ENCODE peak calls at places on chromosomes 11 and 22, in seven cellular contexts. B is uterus, Z is esophagus squamous epithelium, R is GM13977, C is fibroblast of pulmonary artery, P is HL-60, L is hepatocyte. F is an unnamed sample.

GRCh38 chr11:83044958-83045712 is 26.6 kb downstream of the RAB30 start:
- DNase-seq in B (no peak), Z (no peak), R (peak), C (peak), P (no peak), L (no peak), F (peak)

GRCh38 chr11:119180729-119181676 is 4.3 kb upstream of the NHERF4 start:
- DNase-seq in B (no peak), Z (no peak), R (no peak), C (no peak), P (no peak), L (no peak), F (no peak)

GRCh38 chr11:61569701-61570100 is 11.2 kb downstream of the SYT7 start:
- DNase-seq in B (no peak), Z (no peak), R (no peak), C (no peak), P (no peak), L (no peak), F (no peak)

GRCh38 chr11:35363246-35364100 is 55.9 kb downstream of the SLC1A2 start:
- DNase-seq in B (peak), Z (no peak), R (no peak), C (no peak), P (no peak), L (no peak), F (peak)

GRCh38 chr11:14969922-14970323 is 2.2 kb downstream of the CALCA start:
- DNase-seq in B (no peak), Z (no peak), R (no peak), C (peak), P (peak), L (peak), F (peak)

GRCh38 chr11:108431997-108432396 is 35.3 kb downstream of the C11orf65 start:
- DNase-seq in B (no peak), Z (no peak), R (no peak), C (no peak), P (no peak), L (no peak), F (no peak)

GRCh38 chr11:33375688-33376311 is 118.6 kb downstream of the HIPK3 start:
- DNase-seq in B (no peak), Z (no peak), R (peak), C (peak), P (no peak), L (peak), F (no peak)

GRCh38 chr11:74269161-74269809 is 42.2 kb downstream of the P4HA3 start:
- DNase-seq in B (no peak), Z (no peak), R (no peak), C (peak), P (no peak), L (peak), F (peak)

GRCh38 chr22:46456818-46457163 is 80.6 kb downstream of the CELSR1 start:
- DNase-seq in B (no peak), Z (no peak), R (no peak), C (no peak), P (no peak), L (no peak), F (no peak)

GRCh38 chr11:60680455-60681119 is 18.8 kb upstream of the MS4A8 start:
- DNase-seq in B (no peak), Z (no peak), R (no peak), C (no peak), P (no peak), L (no peak), F (no peak)

GRCh38 chr11:105935791-105936190 is 86.2 kb downstream of the MSANTD4 start:
- DNase-seq in B (no peak), Z (no peak), R (no peak), C (peak), P (no peak), L (no peak), F (peak)

GRCh38 chr22:50058338-50059184 is 463 bp upstream of the TTLL8 start:
- DNase-seq in B (no peak), Z (no peak), R (no peak), C (no peak), P (no peak), L (no peak), F (no peak)
- TF ChIP-seq CTCF in B (peak), Z (no peak), R (no peak), C (no peak), P (no peak), L (no peak), F (no peak)

GRCh38 chr22:22460060-22460459 is 48.5 kb downstream of the ZNF280B start:
- DNase-seq in B (no peak), Z (no peak), R (no peak), C (no peak), P (no peak), L (no peak), F (no peak)

GRCh38 chr22:22461583-22461982 is 47.0 kb downstream of the ZNF280B start:
- DNase-seq in B (no peak), Z (no peak), R (no peak), C (no peak), P (no peak), L (no peak), F (no peak)

GRCh38 chr22:22458896-22459588 is 49.5 kb downstream of the ZNF280B start:
- DNase-seq in B (no peak), Z (no peak), R (no peak), C (no peak), P (no peak), L (no peak), F (no peak)

GRCh38 chr22:22461111-22461510 is 47.4 kb downstream of the ZNF280B start:
- DNase-seq in B (no peak), Z (no peak), R (no peak), C (no peak), P (no peak), L (no peak), F (no peak)

DNA sequence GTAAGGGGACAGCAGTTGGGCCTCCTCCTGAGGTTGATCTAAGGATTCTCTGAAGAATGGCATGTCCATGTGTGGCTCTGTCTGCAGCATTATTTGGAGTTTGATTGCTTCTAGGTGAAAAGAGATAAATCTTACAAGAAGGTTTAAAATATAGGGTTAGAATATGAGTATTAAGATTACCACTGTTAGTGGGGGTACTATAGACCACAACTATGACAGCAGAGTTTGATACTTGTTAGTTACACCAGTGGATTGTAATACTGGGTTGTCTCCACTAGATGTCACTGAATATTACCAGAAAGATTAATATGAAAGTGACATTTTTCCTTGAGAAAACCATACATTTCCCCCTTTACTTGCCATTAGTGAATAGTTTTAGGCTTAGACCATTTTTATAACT is 47.9 kb downstream of the ZNF280B start:
- DNase-seq in B (no peak), Z (no peak), R (no peak), C (peak), P (no peak), L (peak), F (peak)
- TF ChIP-seq CTCF in B (no peak), Z (no peak), R (no peak), C (peak), P (peak), L (peak), F (peak)

GRCh38 chr22:29314537-29315285 is 786 bp downstream of the RASL10A start:
- DNase-seq in B (no peak), Z (no peak), R (no peak), C (no peak), P (no peak), L (no peak), F (no peak)

GRCh38 chr22:29311468-29312217 is 3.9 kb downstream of the RASL10A start:
- DNase-seq in B (no peak), Z (no peak), R (no peak), C (no peak), P (no peak), L (no peak), F (no peak)

GRCh38 chr22:29314074-29314473 is 1.4 kb downstream of the RASL10A start:
- DNase-seq in B (no peak), Z (no peak), R (no peak), C (no peak), P (no peak), L (no peak), F (no peak)

GRCh38 chr22:29312218-29313125 is 3.0 kb downstream of the RASL10A start:
- DNase-seq in B (no peak), Z (no peak), R (no peak), C (no peak), P (no peak), L (no peak), F (no peak)

DNA sequence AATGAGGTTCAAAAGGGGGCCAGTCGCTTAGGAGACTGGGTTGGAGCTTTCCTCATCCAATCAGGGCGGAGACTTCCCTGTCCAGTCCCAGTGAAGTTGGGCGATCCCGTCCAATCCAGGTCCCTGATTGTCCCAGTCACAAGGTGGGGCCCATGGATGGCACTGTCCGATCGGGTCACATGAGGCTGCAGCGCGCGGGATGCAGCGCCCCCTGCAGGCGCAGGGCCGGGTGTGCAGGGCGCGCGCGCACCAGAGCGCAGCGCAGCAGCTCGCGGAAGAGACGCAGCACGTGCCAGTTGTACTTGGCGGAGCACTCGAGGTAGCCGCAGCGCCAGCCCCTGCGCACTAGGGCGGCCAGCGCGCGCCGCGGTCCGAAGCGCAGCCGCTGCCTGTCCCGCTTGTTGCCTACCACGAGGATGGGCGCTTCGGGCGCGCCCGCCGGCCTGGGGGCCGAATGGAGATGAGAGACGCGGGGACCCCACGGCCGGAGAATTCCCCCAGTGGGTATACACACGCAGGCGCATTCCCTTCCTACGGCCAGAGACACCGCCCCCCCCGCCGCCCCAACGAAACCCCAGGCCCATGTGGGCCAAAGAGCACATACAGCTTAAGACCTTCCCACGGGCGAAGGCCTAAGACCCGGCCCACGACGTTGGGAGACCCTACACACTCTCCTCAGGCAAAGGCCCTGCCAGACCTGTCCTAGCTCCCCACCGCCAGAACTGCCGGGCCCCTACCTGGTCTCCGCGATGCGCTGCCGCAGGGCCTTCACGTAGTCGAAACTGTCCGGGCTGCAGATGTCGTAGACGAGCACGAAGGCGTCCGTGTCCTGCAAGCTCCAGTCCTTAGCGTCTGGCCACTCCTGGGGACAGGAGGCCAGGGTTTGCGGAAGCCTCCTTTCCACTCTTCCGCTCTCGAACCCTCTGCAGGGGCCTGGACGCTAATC is 2.1 kb downstream of the RASL10A start:
- DNase-seq in B (no peak), Z (no peak), R (peak), C (peak), P (peak), L (no peak), F (no peak)
- TF ChIP-seq CTCF in B (peak), Z (peak), R (peak), C (peak), P (peak), L (peak), F (peak)

GRCh38 chr11:107076832-107077231 is 58.6 kb upstream of the GUCY1A2 start:
- DNase-seq in B (no peak), Z (no peak), R (no peak), C (no peak), P (no peak), L (no peak), F (no peak)

DNA sequence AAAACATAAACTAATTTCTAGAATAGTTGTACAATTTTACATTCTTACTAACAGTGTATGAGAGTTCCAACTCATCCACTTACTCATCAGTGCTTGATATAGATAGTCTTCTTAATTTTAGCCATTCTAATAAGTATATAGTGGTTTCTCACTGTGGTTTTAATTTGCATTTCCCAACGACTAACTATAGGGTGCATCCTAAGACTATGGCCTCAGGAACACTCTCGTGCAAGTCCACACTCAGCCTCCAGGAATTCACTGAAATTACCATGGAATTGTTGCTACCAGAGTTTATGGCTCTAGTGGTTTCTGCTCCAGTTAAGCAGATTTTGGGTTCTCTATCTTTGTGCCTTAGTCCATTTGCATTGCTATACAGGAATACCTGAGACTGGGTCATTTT is 60.1 kb upstream of the GUCY1A2 start:
- DNase-seq in B (no peak), Z (no peak), R (no peak), C (no peak), P (no peak), L (no peak), F (peak)
- TF ChIP-seq CTCF in B (no peak), Z (no peak), R (no peak), C (no peak), P (no peak), L (no peak), F (no peak)

GRCh38 chr11:2698386-2699184 is 1.2 kb downstream of the KCNQ1OT1 start:
- DNase-seq in B (peak), Z (no peak), R (no peak), C (no peak), P (no peak), L (no peak), F (no peak)
- TF ChIP-seq CTCF in B (no peak), Z (no peak), R (peak), C (no peak), P (no peak), L (no peak), F (no peak)

DNA sequence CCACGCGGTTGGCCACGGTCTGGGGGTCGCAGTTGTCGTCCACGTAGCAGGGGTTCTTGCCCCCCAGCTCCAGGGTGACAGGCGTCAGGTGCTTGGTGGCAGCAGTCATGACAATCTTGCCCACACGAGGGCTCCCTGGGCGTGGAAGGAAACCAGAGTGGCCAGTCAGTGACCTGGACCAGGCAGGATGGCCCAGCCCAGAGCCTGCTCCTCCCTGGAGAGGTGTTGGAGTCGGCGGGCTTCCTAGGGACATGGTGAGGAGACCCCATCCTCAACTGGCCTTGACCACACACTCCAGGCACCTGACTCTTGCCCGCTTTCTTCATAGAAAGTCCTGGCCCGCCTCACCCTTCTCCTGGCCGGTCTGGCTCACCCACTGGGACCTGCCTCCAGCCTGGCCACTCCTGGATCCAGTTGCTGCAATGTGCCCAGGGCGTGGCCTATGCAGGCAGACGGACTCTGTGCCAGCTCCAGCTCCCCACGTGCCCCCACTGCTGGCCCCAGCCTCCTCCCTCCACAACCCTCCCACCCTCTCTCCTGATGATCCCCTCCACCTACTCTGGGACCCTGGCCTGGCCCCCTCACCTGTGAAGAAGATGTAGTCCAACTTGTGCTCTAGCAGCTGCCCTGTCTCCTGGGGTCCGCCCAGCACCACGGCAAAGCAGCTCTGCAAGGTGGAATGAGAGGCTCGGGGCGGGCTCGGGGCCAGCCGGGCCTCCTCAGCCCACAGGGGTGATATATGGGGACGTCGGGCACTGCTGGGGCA is 8.7 kb downstream of the ALDH3B2 start:
- DNase-seq in B (no peak), Z (no peak), R (peak), C (no peak), P (no peak), L (peak), F (peak)
- TF ChIP-seq CTCF in B (no peak), Z (peak), R (peak), C (no peak), P (no peak), L (peak), F (peak)

GRCh38 chr22:49461674-49462073 is 366.0 kb downstream of the BRD1 start:
- DNase-seq in B (no peak), Z (no peak), R (no peak), C (no peak), P (no peak), L (no peak), F (no peak)

GRCh38 chr22:49462795-49463194 is 364.9 kb downstream of the BRD1 start:
- DNase-seq in B (no peak), Z (no peak), R (no peak), C (no peak), P (no peak), L (no peak), F (no peak)

GRCh38 chr22:49462291-49462690 is 365.4 kb downstream of the BRD1 start:
- DNase-seq in B (no peak), Z (no peak), R (no peak), C (no peak), P (no peak), L (no peak), F (no peak)

GRCh38 chr22:49466926-49467590 is 360.6 kb downstream of the BRD1 start:
- DNase-seq in B (no peak), Z (no peak), R (no peak), C (no peak), P (no peak), L (no peak), F (no peak)

DNA sequence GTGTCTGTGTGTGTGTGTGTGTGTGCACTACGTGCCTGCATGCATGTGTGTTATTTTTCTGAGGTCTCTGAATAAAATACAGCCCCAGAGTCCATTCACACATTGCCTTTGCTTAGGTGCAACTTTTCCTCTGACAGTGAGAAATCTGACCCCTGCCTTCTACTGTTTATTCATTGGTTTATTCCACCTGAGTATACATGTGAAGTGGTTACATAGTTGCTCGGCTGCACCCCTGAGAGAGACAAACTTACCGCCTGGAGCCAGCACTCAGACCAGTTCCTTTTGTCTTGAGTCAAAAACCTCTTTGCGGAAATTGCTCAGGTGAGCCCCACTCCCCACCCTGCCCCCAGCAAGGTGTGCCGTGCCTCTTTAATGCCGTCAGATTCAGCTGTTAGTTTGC is 363.6 kb downstream of the BRD1 start:
- DNase-seq in B (no peak), Z (no peak), R (no peak), C (no peak), P (no peak), L (no peak), F (no peak)
- TF ChIP-seq CTCF in B (no peak), Z (no peak), R (no peak), C (no peak), P (no peak), L (no peak), F (no peak)

GRCh38 chr11:17906436-17906835 is 106.4 kb downstream of the SERGEF start:
- DNase-seq in B (no peak), Z (no peak), R (no peak), C (no peak), P (no peak), L (peak), F (peak)
- TF ChIP-seq CTCF in B (no peak), Z (no peak), R (peak), C (no peak), P (no peak), L (peak), F (peak)